ENCODE peak calls at places on chromosomes 5 and 9, in four cellular contexts. X is HepG2, Y is SK-N-SH, I is K562. U is an unnamed sample.

GRCh38 chr5:88502179-88503064 is 233.8 kb upstream of the TMEM161B start:
- DNase-seq in X (no peak), Y (no peak), I (no peak), U (peak)

GRCh38 chr9:130181645-130182044 is 9.4 kb downstream of the NCS1 start:
- DNase-seq in X (no peak), Y (no peak), I (no peak), U (no peak)

GRCh38 chr9:123131258-123131657 is 97.8 kb downstream of the GPR21 start:
- DNase-seq in X (peak), Y (no peak), I (no peak), U (no peak)

GRCh38 chr5:115097236-115097635 is 72.5 kb downstream of the TRIM36 start:
- DNase-seq in X (no peak), Y (no peak), I (no peak), U (no peak)

GRCh38 chr9:69895659-69896058 is 75.0 kb downstream of the CFAP95 start:
- DNase-seq in X (no peak), Y (no peak), I (no peak), U (no peak)

GRCh38 chr5:135120951-135121350 is 86.9 kb upstream of the PITX1 start:
- DNase-seq in X (no peak), Y (no peak), I (peak), U (no peak)

GRCh38 chr9:115121140-115121710 is 3.3 kb upstream of the TNC start:
- DNase-seq in X (no peak), Y (no peak), I (no peak), U (no peak)

GRCh38 chr5:17218353-17219005 is 1.0 kb downstream of the BASP1 start:
- DNase-seq in X (no peak), Y (peak), I (no peak), U (no peak)

GRCh38 chr9:108444400-108445358 is 411.1 kb downstream of the ACTL7B start:
- DNase-seq in X (peak), Y (no peak), I (no peak), U (no peak)

GRCh38 chr9:69121155-69122085 is 52.7 kb upstream of the TJP2 start:
- DNase-seq in X (peak), Y (peak), I (no peak), U (no peak)

GRCh38 chr9:23341346-23341745 is 484.7 kb downstream of the ELAVL2 start:
- DNase-seq in X (no peak), Y (no peak), I (no peak), U (no peak)

GRCh38 chr5:53616939-53617549 is 56.6 kb downstream of the NDUFS4 start:
- DNase-seq in X (no peak), Y (no peak), I (peak), U (no peak)

DNA sequence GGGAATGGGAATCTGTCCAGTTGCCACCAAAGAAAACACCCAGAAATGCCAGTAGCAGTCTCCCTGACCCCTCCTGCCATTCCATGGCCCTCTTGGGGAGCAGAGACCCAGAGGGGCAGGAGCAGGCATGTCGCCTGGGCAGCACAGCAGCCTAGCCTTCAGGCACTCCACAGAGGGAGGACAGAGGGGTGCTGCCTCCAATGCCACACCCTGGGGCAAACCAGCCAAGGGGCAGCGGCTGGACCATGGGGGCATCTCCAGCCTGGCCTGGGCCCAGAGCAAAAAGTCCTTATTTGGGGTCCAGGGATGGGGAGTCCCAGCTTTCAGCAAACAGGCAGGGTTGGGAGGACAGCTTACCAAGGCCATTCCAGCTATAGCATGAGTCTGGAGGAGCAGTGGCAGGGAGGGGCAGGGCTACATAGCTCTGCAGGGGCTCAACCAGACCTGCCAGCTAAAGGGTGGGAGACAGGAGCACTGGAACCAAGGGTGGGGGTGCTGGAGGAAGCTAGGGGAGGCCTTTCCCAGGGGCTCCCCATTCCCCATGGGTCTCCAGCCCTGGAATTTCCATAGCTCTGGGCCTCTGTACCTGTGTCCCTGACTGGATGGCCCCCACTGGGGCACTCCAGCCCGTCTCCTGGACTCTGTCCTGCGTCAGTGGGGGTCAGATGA is 6.7 kb downstream of the BRD3 start:
- DNase-seq in X (no peak), Y (peak), I (no peak), U (no peak)
- TF ChIP-seq NFIC in X (no peak), Y (no peak), I (no peak), U (no peak)

GRCh38 chr9:37453827-37454226 is 11.4 kb downstream of the ZBTB5 start:
- DNase-seq in X (no peak), Y (no peak), I (no peak), U (no peak)

GRCh38 chr9:37446401-37446800 is 18.8 kb downstream of the ZBTB5 start:
- DNase-seq in X (no peak), Y (no peak), I (no peak), U (no peak)

GRCh38 chr9:37452611-37453010 is 12.6 kb downstream of the ZBTB5 start:
- DNase-seq in X (no peak), Y (no peak), I (no peak), U (no peak)

GRCh38 chr9:37451628-37452027 is 13.6 kb downstream of the ZBTB5 start:
- DNase-seq in X (no peak), Y (no peak), I (peak), U (no peak)

GRCh38 chr9:37449877-37450632 is 15.2 kb downstream of the ZBTB5 start:
- DNase-seq in X (no peak), Y (no peak), I (no peak), U (no peak)
- TF ChIP-seq NFIC in X (no peak), Y (no peak), I (no peak), U (no peak)

GRCh38 chr9:119959846-119960545 is 590.8 kb upstream of the BRINP1 start:
- DNase-seq in X (no peak), Y (no peak), I (no peak), U (no peak)

GRCh38 chr9:119967867-119968535 is 598.8 kb upstream of the BRINP1 start:
- DNase-seq in X (no peak), Y (no peak), I (no peak), U (no peak)

GRCh38 chr9:119961774-119962408 is 592.7 kb upstream of the BRINP1 start:
- DNase-seq in X (peak), Y (peak), I (peak), U (no peak)

GRCh38 chr9:119963258-119963797 is 594.1 kb upstream of the BRINP1 start:
- DNase-seq in X (no peak), Y (peak), I (no peak), U (no peak)

GRCh38 chr9:119963798-119964372 is 594.6 kb upstream of the BRINP1 start:
- DNase-seq in X (peak), Y (peak), I (no peak), U (no peak)
- TF ChIP-seq NFIC in X (no peak), Y (peak), I (no peak), U (no peak)

DNA sequence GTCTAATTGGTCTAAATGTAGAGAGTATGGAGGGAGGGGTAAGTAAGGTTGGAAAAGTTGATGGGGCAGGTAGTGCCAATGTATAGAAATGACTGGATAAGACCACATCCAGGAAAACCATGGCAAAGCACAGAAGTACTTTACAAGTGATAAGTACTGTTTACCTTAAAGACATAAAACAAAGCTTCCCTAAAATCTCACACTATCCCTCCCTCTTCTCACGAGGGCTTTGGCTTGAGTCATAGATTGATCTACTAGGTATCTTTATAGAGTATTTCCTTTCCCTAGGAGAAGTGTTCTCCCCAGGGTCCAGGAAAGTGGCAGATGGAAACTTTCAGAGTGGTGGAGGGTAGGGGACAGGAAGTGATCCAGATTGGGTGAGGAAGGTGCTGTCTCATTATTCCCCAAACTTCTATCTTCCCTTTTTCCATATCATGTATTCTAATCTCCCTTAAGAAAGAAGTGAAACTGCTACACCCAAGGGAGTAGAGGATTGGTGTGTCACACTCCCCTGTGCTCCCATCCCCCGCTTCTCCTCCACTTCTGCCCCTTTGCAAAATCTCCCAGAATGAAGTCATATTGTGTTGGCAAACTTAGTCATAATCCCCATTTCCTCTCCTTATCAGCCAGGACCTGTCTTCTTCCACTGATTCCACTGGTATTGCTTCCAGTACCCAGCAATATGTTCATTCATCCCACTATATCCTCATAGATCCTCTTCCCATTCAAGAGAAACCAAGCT is 14.6 kb downstream of the IL33 start:
- DNase-seq in X (no peak), Y (no peak), I (no peak), U (no peak)
- TF ChIP-seq NFIC in X (no peak), Y (no peak), I (no peak), U (no peak)

GRCh38 chr5:78364005-78364404 is 3.6 kb downstream of the SCAMP1 start:
- DNase-seq in X (no peak), Y (no peak), I (no peak), U (no peak)

GRCh38 chr5:78359831-78360673 is at the start of gene SCAMP1:
- DNase-seq in X (peak), Y (peak), I (peak), U (peak)

GRCh38 chr5:78360674-78361225 is 333 bp downstream of the SCAMP1 start:
- DNase-seq in X (no peak), Y (peak), I (peak), U (no peak)

GRCh38 chr5:78362220-78362619 is 1.8 kb downstream of the SCAMP1 start:
- DNase-seq in X (no peak), Y (no peak), I (no peak), U (no peak)

DNA sequence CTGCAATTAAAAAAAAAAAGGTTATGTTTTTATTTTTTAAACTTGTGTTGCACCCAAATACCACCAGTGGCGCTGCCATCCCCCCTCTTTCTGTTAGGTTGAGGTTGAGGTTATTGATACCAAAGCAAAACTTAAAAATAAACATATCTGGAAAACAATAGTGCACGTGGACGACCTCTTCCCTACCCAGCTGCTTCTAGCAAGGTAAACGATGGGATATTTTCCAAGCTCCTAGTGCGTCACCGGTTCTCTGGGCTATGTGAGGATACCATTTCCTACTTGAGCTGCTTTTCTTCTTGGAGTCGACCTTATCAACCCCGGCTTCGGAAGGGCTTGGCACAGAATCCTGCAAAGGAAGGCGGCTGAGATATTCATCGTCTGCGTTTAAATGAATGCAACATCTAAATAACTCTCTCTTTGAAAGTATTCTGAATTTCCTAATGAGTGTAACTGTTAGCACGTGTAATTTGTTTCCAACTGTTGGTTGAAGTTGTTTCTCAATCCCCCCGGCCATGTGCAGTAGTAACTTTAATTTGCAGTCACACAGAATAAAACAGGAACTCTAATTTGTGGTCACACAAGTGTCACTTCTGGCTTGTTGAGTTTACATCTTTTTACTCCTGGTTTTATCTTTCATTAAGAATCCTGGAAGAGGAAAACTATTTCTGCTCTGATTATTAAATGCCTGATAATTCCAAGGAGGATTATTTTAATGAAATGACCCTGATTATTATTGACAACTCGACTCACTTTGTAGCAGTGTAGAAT is 993 bp downstream of the SCAMP1 start:
- DNase-seq in X (peak), Y (peak), I (peak), U (no peak)
- TF ChIP-seq NFIC in X (no peak), Y (no peak), I (no peak), U (no peak)